ENCODE peak calls at places on chromosome 5, in six cellular contexts. C, Q, N, K, Z and G are unnamed samples.
A peak's percentile ranks its signal among the peaks of the same experiment; 100 is the strongest.

GRCh38 chr5:98110270-98110669 is 663.2 kb upstream of the RGMB start:
- DNase-seq in K (peak; percentile 54), C (peak; percentile 90), Z (no peak), Q (peak; percentile 95), N (no peak), G (peak; percentile 98)

GRCh38 chr5:103218164-103218563 is 40.4 kb upstream of the MACIR start:
- DNase-seq in C (peak; percentile 85), N (no peak), K (peak; percentile 49), Z (no peak), Q (peak; percentile 99), G (peak; percentile 89)

GRCh38 chr5:76579166-76579765 is 43.9 kb downstream of the F2RL2 start:
- DNase-seq in K (no peak), C (no peak), N (no peak), Z (no peak), Q (peak; percentile 27), G (peak; percentile 66)

GRCh38 chr5:163458778-163459405 is 1.0 kb downstream of the NUDCD2 start:
- DNase-seq in Z (no peak), K (no peak), C (no peak), Q (no peak), N (no peak), G (no peak)

GRCh38 chr5:139863855-139864558 is 68.4 kb downstream of the PSD2 start:
- DNase-seq in N (peak; percentile 29), K (peak; percentile 24), Z (peak; percentile 15), C (peak; percentile 44), Q (peak; percentile 44), G (no peak)

GRCh38 chr5:72460413-72460812 is 46.8 kb downstream of the ZNF366 start:
- DNase-seq in C (no peak), K (no peak), Q (no peak), Z (no peak), N (no peak), G (no peak)

GRCh38 chr5:116576043-116576713 is 1.6 kb upstream of the SEMA6A start:
- DNase-seq in K (peak; percentile 69), N (peak; percentile 42), C (no peak), Z (no peak), Q (peak; percentile 36), G (peak; percentile 8)

GRCh38 chr5:13553896-13554295 is 390.6 kb downstream of the DNAH5 start:
- DNase-seq in Z (no peak), K (no peak), C (peak; percentile 21), N (peak; percentile 1), Q (peak; percentile 1), G (peak; percentile 16)

GRCh38 chr5:95857185-95857945 is 34.8 kb upstream of the GLRX start:
- DNase-seq in K (no peak), Q (peak; percentile 91), N (no peak), C (peak; percentile 83), Z (no peak), G (no peak)

GRCh38 chr5:103744159-103744558 is 181.6 kb upstream of the NUDT12 start:
- DNase-seq in Q (peak; percentile 72), K (peak; percentile 10), N (no peak), Z (no peak), C (peak; percentile 88), G (peak; percentile 66)

GRCh38 chr5:141420855-141421488 is at the start of gene PCDHGA11:
- DNase-seq in C (peak; percentile 60), K (no peak), Q (peak; percentile 68), N (peak; percentile 33), Z (no peak), G (no peak)

GRCh38 chr5:112848116-112848811 is 12.8 kb upstream of the SRP19 start:
- DNase-seq in C (peak; percentile 58), Z (no peak), N (peak; percentile 69), Q (peak; percentile 85), K (peak; percentile 69), G (peak; percentile 52)

GRCh38 chr5:139787568-139788293 is 7.9 kb upstream of the PSD2 start:
- DNase-seq in C (peak; percentile 77), Q (peak; percentile 61), Z (peak; percentile 56), N (peak; percentile 80), K (peak; percentile 60), G (peak; percentile 70)

GRCh38 chr5:126096442-126096841 is 326.8 kb upstream of the GRAMD2B start:
- DNase-seq in Q (no peak), Z (no peak), N (no peak), C (no peak), K (no peak), G (no peak)

GRCh38 chr5:21263361-21263760 is 1275.4 kb upstream of the CDH18 start:
- DNase-seq in C (peak; percentile 11), K (no peak), N (no peak), Q (peak; percentile 17), Z (no peak), G (no peak)

GRCh38 chr5:158154226-158155005 is 295.5 kb upstream of the CLINT1 start:
- DNase-seq in Z (no peak), Q (peak; percentile 94), N (no peak), K (peak; percentile 18), C (peak; percentile 90), G (peak; percentile 52)

GRCh38 chr5:179869641-179870402 is 11.2 kb upstream of the MRNIP start:
- DNase-seq in N (no peak), C (no peak), Q (no peak), K (no peak), Z (no peak), G (no peak)

GRCh38 chr5:163509288-163510040 is 4.0 kb downstream of the MAT2B start:
- DNase-seq in N (no peak), K (no peak), C (peak; percentile 20), Q (peak; percentile 85), Z (no peak), G (peak; percentile 52)

GRCh38 chr5:36877667-36878420 is 1.3 kb downstream of the NIPBL start:
- DNase-seq in Z (no peak), Q (peak; percentile 65), K (peak; percentile 43), C (peak; percentile 24), N (no peak), G (no peak)

GRCh38 chr5:126849101-126849678 is 72.3 kb downstream of the LMNB1 start:
- DNase-seq in Q (peak; percentile 82), N (no peak), C (peak; percentile 21), K (no peak), Z (no peak), G (peak; percentile 84)

GRCh38 chr5:172559004-172559932 is 81.8 kb upstream of the NEURL1B start:
- DNase-seq in N (no peak), Z (no peak), K (peak; percentile 60), C (peak; percentile 95), Q (peak; percentile 96), G (peak; percentile 74)

GRCh38 chr5:98349251-98349989 is 424.0 kb upstream of the RGMB start:
- DNase-seq in K (peak; percentile 50), Q (peak; percentile 82), Z (no peak), N (no peak), C (peak; percentile 88), G (peak; percentile 46)